ENCODE peak calls at places on chromosome 2, in nine cellular contexts. B is osteoblast; U is left ventricle myocardium inferior; T is lower lobe of right lung; S is GM23248; Q is mammary epithelial cell; P is endothelial cell of umbilical vein; J is CD8-positive, alpha-beta memory T cell; O is H1. N is an unnamed sample.

GRCh38 chr2:8160959-8161358 is 520.9 kb upstream of the ID2 start:
- DNase-seq in B (no peak), P (no peak), U (no peak), T (no peak), J (no peak), Q (no peak), S (no peak), O (no peak), N (no peak)

GRCh38 chr2:153055182-153055581 is 336.8 kb downstream of the ARL6IP6 start:
- DNase-seq in T (no peak), B (no peak), P (no peak), Q (no peak), J (no peak), O (no peak), S (no peak), U (no peak), N (no peak)

GRCh38 chr2:28721601-28722191 is 29.9 kb upstream of the PPP1CB start:
- DNase-seq in U (no peak), B (no peak), S (no peak), J (no peak), P (no peak), O (no peak), Q (no peak), T (no peak), N (no peak)

GRCh38 chr2:148616696-148617095 is 27.9 kb upstream of the EPC2 start:
- DNase-seq in S (no peak), O (no peak), J (no peak), P (no peak), B (no peak), Q (no peak), T (no peak), U (no peak), N (no peak)

GRCh38 chr2:10300997-10301945 is 1.4 kb upstream of the HPCAL1 start:
- DNase-seq in O (no peak), J (no peak), P (no peak), S (no peak), Q (no peak), T (no peak), B (peak; percentile 61), U (no peak), N (no peak)

GRCh38 chr2:39304729-39305128 is 61.0 kb upstream of the CDKL4 start:
- DNase-seq in P (no peak), O (no peak), U (no peak), Q (no peak), B (no peak), J (no peak), S (no peak), T (no peak), N (no peak)

GRCh38 chr2:47299555-47299954 is 103.4 kb upstream of the MSH2 start:
- DNase-seq in T (no peak), P (no peak), Q (peak; percentile 52), B (peak; percentile 88), J (no peak), U (no peak), S (peak; percentile 92), O (no peak), N (peak; percentile 62)

GRCh38 chr2:16257001-16257724 is 316.8 kb downstream of the MYCN start:
- DNase-seq in Q (no peak), S (no peak), U (no peak), J (no peak), B (no peak), T (no peak), P (no peak), O (no peak), N (no peak)

GRCh38 chr2:65037178-65037577 is 19.0 kb upstream of the CEP68 start:
- DNase-seq in S (no peak), P (no peak), B (no peak), Q (no peak), T (no peak), O (no peak), U (no peak), J (no peak), N (no peak)

GRCh38 chr2:102137138-102137537 is 5.4 kb upstream of the IL1R1 start:
- DNase-seq in B (no peak), Q (peak; percentile 54), P (no peak), U (no peak), T (no peak), S (peak; percentile 33), O (no peak), J (no peak), N (no peak)

GRCh38 chr2:236177604-236177966 is 9.4 kb upstream of the GBX2 start:
- DNase-seq in O (peak; percentile 91), B (peak; percentile 86), U (peak; percentile 39), Q (no peak), J (no peak), P (peak; percentile 55), S (peak; percentile 75), T (no peak), N (peak; percentile 48)

GRCh38 chr2:236180501-236180816 is 12.3 kb upstream of the GBX2 start:
- DNase-seq in T (no peak), P (no peak), J (no peak), Q (no peak), S (peak; percentile 37), U (no peak), O (no peak), B (peak; percentile 58), N (no peak)

GRCh38 chr2:236179653-236180500 is 11.7 kb upstream of the GBX2 start:
- DNase-seq in J (no peak), Q (peak; percentile 49), O (no peak), B (peak; percentile 85), T (no peak), U (no peak), S (peak; percentile 62), P (peak; percentile 91), N (no peak)

GRCh38 chr2:236177967-236178909 is 10.1 kb upstream of the GBX2 start:
- DNase-seq in J (no peak), U (peak; percentile 58), P (peak; percentile 78), T (no peak), B (peak; percentile 99), Q (no peak), S (peak; percentile 77), O (peak; percentile 94), N (peak; percentile 75)

DNA sequence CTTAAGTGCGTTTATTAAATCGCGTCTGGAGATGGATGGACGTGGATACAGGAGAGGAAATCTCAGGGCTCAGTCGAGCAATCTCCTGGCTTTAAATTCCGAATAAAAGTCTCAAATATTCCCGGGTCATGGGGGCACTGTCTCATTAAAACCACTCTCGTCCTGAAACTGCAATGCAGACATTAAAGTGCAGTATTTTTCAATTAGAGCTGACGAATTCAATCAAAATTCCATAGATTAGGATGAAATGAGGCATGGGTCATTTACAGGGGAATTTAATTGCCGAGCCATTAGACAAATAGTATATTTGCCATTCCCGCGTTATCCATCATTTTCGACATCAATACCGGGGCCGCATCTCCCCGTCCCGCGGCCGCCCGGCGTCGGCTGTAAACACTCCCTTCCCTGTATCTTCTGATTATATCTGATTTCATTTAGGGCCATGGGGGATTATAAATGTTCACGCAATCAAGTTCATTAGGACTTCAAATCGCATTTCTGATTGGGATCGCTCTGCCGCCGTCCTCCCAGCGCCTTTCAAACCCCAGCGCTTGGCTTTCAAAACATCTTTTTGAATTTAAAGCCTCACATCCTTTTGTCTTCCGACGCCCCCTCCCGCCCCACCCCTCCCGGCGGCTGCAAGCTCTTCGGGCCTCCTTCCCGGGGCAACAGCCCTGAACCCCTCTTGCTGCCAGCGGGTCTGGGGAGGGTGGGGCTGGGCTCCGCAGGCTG is 10.9 kb upstream of the GBX2 start:
- DNase-seq in T (no peak), U (no peak), S (peak; percentile 57), J (no peak), Q (no peak), B (peak; percentile 85), O (no peak), P (peak; percentile 60), N (peak; percentile 21)
- H3K27me3 ChIP-seq in T (peaks cover 72% of the 10 kb centered on the region), U (peaks cover 87% of the 10 kb centered on the region), S (peaks cover 25% of the 10 kb centered on the region), J (peaks cover 16% of the 10 kb centered on the region), Q (peaks cover under 1% of the 10 kb centered on the region), B (peaks cover 16% of the 10 kb centered on the region), O (peaks cover 42% of the 10 kb centered on the region), P (no peaks in the 10 kb centered on the region), N (peaks cover 7% of the 10 kb centered on the region)

GRCh38 chr2:230520875-230521155 is 104.8 kb downstream of the SP100 start:
- DNase-seq in S (peak; percentile 30), O (no peak), Q (peak; percentile 82), B (no peak), P (no peak), J (no peak), T (no peak), U (no peak), N (no peak)

GRCh38 chr2:230521386-230521785 is 105.4 kb downstream of the SP100 start:
- DNase-seq in S (no peak), O (no peak), U (no peak), T (no peak), B (no peak), Q (no peak), P (no peak), J (no peak), N (no peak)

GRCh38 chr2:230520061-230520874 is 104.3 kb downstream of the SP100 start:
- DNase-seq in J (no peak), Q (no peak), B (no peak), T (no peak), U (no peak), S (no peak), P (no peak), O (no peak), N (no peak)

GRCh38 chr2:230525682-230526081 is 109.7 kb downstream of the SP100 start:
- DNase-seq in Q (no peak), T (no peak), U (no peak), O (no peak), B (no peak), S (no peak), P (no peak), J (no peak), N (no peak)
- H3K9me3 ChIP-seq in Q (peaks cover 28% of the 10 kb centered on the region), T (peaks cover 30% of the 10 kb centered on the region), U (peaks cover 38% of the 10 kb centered on the region), O (peaks cover 11% of the 10 kb centered on the region), B (peaks cover 6% of the 10 kb centered on the region), S (no peaks in the 10 kb centered on the region), P (peaks cover 3% of the 10 kb centered on the region), J (peaks cover 9% of the 10 kb centered on the region), N (peaks cover 61% of the 10 kb centered on the region)

DNA sequence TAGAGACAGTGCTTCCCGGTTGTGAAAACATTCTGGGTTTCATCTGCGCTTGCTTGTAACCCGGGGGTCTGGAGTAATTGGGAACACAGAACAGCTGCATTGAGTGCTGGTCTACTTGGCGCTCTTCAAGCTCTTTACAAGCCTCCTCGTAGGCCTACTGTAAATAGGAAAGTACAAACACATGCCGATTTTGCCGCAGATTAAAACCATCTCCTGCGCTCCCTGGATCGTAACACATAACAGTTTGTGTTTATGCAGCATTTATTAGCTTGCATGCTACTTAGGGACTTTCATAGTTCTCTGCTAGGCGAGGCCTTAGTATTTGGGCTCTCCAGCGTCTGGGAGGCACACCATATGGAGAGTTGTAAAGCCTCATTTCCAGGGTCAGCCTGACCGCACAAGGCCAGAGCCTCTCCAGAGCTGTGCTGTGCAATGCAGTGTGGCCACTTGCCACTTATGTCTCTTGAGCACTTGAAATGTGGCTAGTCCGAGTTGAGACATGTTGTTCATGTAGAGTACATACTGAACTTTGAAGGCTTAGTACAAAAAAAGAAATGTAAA is 84.0 kb upstream of the HAAO start:
- DNase-seq in T (no peak), Q (no peak), S (no peak), P (no peak), J (no peak), O (no peak), U (no peak), B (no peak), N (no peak)
- H3K4me3 ChIP-seq in T (no peak overlapping the region), Q (no peak overlapping the region), S (no peak overlapping the region), P (no peak overlapping the region), J (no peak overlapping the region), O (no peak overlapping the region), U (no peak overlapping the region), B (no peak overlapping the region), N (no peak overlapping the region)

DNA sequence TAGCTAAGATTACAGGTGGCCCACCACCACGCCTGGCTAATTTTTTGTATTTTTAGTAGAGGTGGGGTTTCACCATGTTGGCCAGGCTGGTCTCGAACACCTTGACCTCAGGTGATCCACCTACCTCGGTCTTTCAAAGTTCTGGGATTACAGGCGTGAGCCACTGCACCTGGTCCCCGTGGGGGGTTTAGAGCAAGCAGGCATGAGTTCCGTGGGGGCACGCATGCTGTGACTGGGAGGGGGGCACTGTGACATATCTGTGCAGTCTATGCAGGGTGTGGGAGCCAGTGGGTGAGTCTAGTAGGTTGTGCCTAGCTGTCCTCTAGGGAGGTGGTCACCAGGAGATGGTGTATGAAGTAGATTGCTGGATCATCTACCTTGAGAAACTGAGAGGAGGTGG is 16.6 kb upstream of the ZDBF2 start:
- DNase-seq in T (no peak), O (no peak), U (no peak), B (no peak), S (no peak), Q (no peak), P (no peak), J (no peak), N (no peak)
- H3K27me3 ChIP-seq in T (peaks cover 95% of the 10 kb centered on the region), O (peaks cover 94% of the 10 kb centered on the region), U (peaks cover 100% of the 10 kb centered on the region), B (peaks cover 82% of the 10 kb centered on the region), S (peaks cover 83% of the 10 kb centered on the region), Q (peaks cover 46% of the 10 kb centered on the region), P (peaks cover 65% of the 10 kb centered on the region), J (peaks cover 21% of the 10 kb centered on the region), N (no peaks in the 10 kb centered on the region)